ENCODE peak calls at places on chromosomes 7 and 10, in seven cellular contexts. B is stimulated activated CD4-positive, alpha-beta T cell treated with anti-CD3 and anti-CD28 coated beads, Interleukin-15, amount 100 ng/mL, for 1 hour; F is NCI-H1694; E is NAMALWA; Z is HCEC 1CT; N is fibroblast of mammary gland; T is OCI-M1. H is an unnamed sample.

GRCh38 chr10:79322616-79323566 is 24.4 kb upstream of the PPIF start:
- DNase-seq in B (peak; percentile 61), F (no peak), E (no peak), Z (peak; percentile 73), N (peak; percentile 83), T (peak; percentile 88), H (no peak)

GRCh38 chr10:70902659-70903261 is 14.4 kb upstream of the PCBD1 start:
- DNase-seq in B (no peak), F (no peak), E (no peak), Z (no peak), N (no peak), T (peak; percentile 12), H (no peak)

GRCh38 chr7:155169081-155169480 is 99.0 kb downstream of the HTR5A start:
- DNase-seq in B (no peak), F (no peak), E (no peak), Z (no peak), N (no peak), T (no peak), H (no peak)

GRCh38 chr7:131649879-131650278 is 93.5 kb upstream of the PODXL start:
- DNase-seq in B (no peak), F (no peak), E (no peak), Z (no peak), N (no peak), T (no peak), H (no peak)

GRCh38 chr7:5591547-5591899 is 167.9 kb upstream of the TNRC18 start:
- DNase-seq in B (no peak), F (no peak), E (no peak), Z (peak; percentile 70), N (no peak), T (peak; percentile 71), H (no peak)

GRCh38 chr7:128281605-128282380 is 40.7 kb downstream of the LEP start:
- DNase-seq in B (no peak), F (no peak), E (no peak), Z (no peak), N (no peak), T (no peak), H (no peak)

GRCh38 chr7:80316811-80317210 is 182.2 kb downstream of the GNAI1 start:
- DNase-seq in B (no peak), F (no peak), E (no peak), Z (no peak), N (no peak), T (no peak), H (no peak)

GRCh38 chr7:122299935-122300606 is 4.5 kb downstream of the FEZF1 start:
- DNase-seq in B (no peak), F (no peak), E (no peak), Z (no peak), N (no peak), T (no peak), H (no peak)

GRCh38 chr10:31321396-31321941 is 2.5 kb downstream of the ZEB1 start:
- DNase-seq in B (peak; percentile 1), F (no peak), E (peak; percentile 65), Z (peak; percentile 12), N (peak; percentile 27), T (no peak), H (no peak)

GRCh38 chr7:132255084-132255483 is 321.2 kb downstream of the PLXNA4 start:
- DNase-seq in B (no peak), F (no peak), E (no peak), Z (no peak), N (no peak), T (no peak), H (no peak)

GRCh38 chr7:54932818-54933543 is 85.8 kb upstream of the EGFR start:
- DNase-seq in B (no peak), F (peak; percentile 68), E (no peak), Z (peak; percentile 60), N (peak; percentile 58), T (no peak), H (peak; percentile 54)

GRCh38 chr10:26951650-26952049 is 90.9 kb upstream of the ABI1 start:
- DNase-seq in B (no peak), F (no peak), E (no peak), Z (no peak), N (no peak), T (no peak), H (no peak)

GRCh38 chr10:87860156-87860795 is 3.1 kb downstream of the KLLN start:
- DNase-seq in B (no peak), F (peak; percentile 46), E (peak; percentile 86), Z (peak; percentile 76), N (peak; percentile 79), T (peak; percentile 93), H (peak; percentile 18)

GRCh38 chr10:89706011-89706410 is 4.6 kb downstream of the KIF20B start:
- DNase-seq in B (no peak), F (no peak), E (no peak), Z (peak; percentile 19), N (peak; percentile 30), T (peak; percentile 48), H (no peak)

GRCh38 chr7:78149787-78150186 is 351.2 kb downstream of the PHTF2 start:
- DNase-seq in B (no peak), F (no peak), E (no peak), Z (peak; percentile 82), N (peak; percentile 93), T (no peak), H (no peak)

GRCh38 chr7:2968176-2968575 is 75.5 kb downstream of the CARD11 start:
- DNase-seq in B (no peak), F (no peak), E (peak; percentile 32), Z (no peak), N (no peak), T (no peak), H (no peak)